ENCODE peak calls at places on chromosomes 1 and 21, in five cellular contexts. O is CD4-positive, alpha-beta T cell; T is B cell; N is fibroblast of mammary gland; P is HFFc6. U is an unnamed sample.

GRCh38 chr1:47918257-47918867 is 78.8 kb downstream of the TRABD2B start:
- DNase-seq in O (no peak), T (no peak), N (no peak), P (no peak), U (no peak)

GRCh38 chr21:44090332-44090731 is 16.9 kb upstream of the PWP2 start:
- DNase-seq in O (no peak), T (peak; percentile 70), N (no peak), P (no peak), U (no peak)

GRCh38 chr1:7879228-7879627 is 26.4 kb upstream of the UTS2 start:
- DNase-seq in O (no peak), T (no peak), N (no peak), P (no peak), U (no peak)

GRCh38 chr1:20854529-20854928 is 67.4 kb upstream of the HP1BP3 start:
- DNase-seq in O (no peak), T (no peak), N (no peak), P (no peak), U (no peak)

GRCh38 chr1:184494929-184495328 is 108.1 kb downstream of the C1orf21 start:
- DNase-seq in O (no peak), T (no peak), N (no peak), P (no peak), U (peak; percentile 27)

GRCh38 chr1:114152211-114153050 is 1.2 kb downstream of the SYT6 start:
- DNase-seq in O (no peak), T (no peak), N (peak; percentile 25), P (no peak), U (peak; percentile 52)

GRCh38 chr1:62045579-62045978 is 149.1 kb upstream of the L1TD1 start:
- DNase-seq in O (no peak), T (no peak), N (peak; percentile 20), P (no peak), U (no peak)

GRCh38 chr1:27418326-27418761 is 25.9 kb downstream of the GPR3 start:
- DNase-seq in O (no peak), T (peak; percentile 43), N (peak; percentile 94), P (peak; percentile 87), U (peak; percentile 81)

GRCh38 chr1:15344800-15345710 is 64.6 kb upstream of the EFHD2 start:
- DNase-seq in O (no peak), T (no peak), N (no peak), P (no peak), U (no peak)

GRCh38 chr1:85850238-85850637 is 142.0 kb upstream of the ZNHIT6 start:
- DNase-seq in O (no peak), T (no peak), N (peak; percentile 94), P (peak; percentile 92), U (no peak)

GRCh38 chr1:173257805-173258204 is 50.7 kb upstream of the TNFSF4 start:
- DNase-seq in O (no peak), T (no peak), N (no peak), P (peak; percentile 46), U (no peak)

GRCh38 chr1:16220101-16220500 is 7.6 kb upstream of the ARHGEF19 start:
- DNase-seq in O (no peak), T (no peak), N (no peak), P (no peak), U (no peak)

GRCh38 chr1:217138173-217138838 is 415.1 kb upstream of the ESRRG start:
- DNase-seq in O (no peak), T (no peak), N (no peak), P (no peak), U (no peak)

GRCh38 chr1:237042892-237043576 is 1.1 kb downstream of the RYR2 start:
- DNase-seq in O (no peak), T (no peak), N (no peak), P (no peak), U (peak; percentile 29)

GRCh38 chr21:45282283-45283018 is 5.2 kb downstream of the POFUT2 start:
- DNase-seq in O (no peak), T (no peak), N (no peak), P (no peak), U (no peak)

GRCh38 chr21:40049031-40049958 is 182.1 kb downstream of the PCP4 start:
- DNase-seq in O (no peak), T (no peak), N (no peak), P (peak; percentile 72), U (no peak)

GRCh38 chr1:109240158-109241152 is 8.9 kb upstream of the CELSR2 start:
- DNase-seq in O (no peak), T (no peak), N (peak; percentile 83), P (peak; percentile 44), U (no peak)

GRCh38 chr1:162131405-162132321 is 62.2 kb downstream of the NOS1AP start:
- DNase-seq in O (no peak), T (no peak), N (no peak), P (no peak), U (no peak)

GRCh38 chr1:232876506-232877360 is 71.5 kb downstream of the MAP10 start:
- DNase-seq in O (no peak), T (no peak), N (no peak), P (no peak), U (no peak)

GRCh38 chr1:59994302-59995198 is 68.0 kb upstream of the CYP2J2 start:
- DNase-seq in O (no peak), T (no peak), N (peak; percentile 95), P (peak; percentile 46), U (no peak)

GRCh38 chr1:18795002-18795689 is 64.3 kb downstream of the TAS1R2 start:
- DNase-seq in O (no peak), T (no peak), N (no peak), P (no peak), U (no peak)

GRCh38 chr1:18794066-18794465 is 65.4 kb downstream of the TAS1R2 start:
- DNase-seq in O (no peak), T (no peak), N (no peak), P (no peak), U (no peak)

GRCh38 chr1:18793164-18793563 is 66.3 kb downstream of the TAS1R2 start:
- DNase-seq in O (no peak), T (no peak), N (no peak), P (no peak), U (no peak)

GRCh38 chr1:18792747-18793146 is 66.7 kb downstream of the TAS1R2 start:
- DNase-seq in O (no peak), T (no peak), N (no peak), P (no peak), U (no peak)

GRCh38 chr1:18794561-18794960 is 64.9 kb downstream of the TAS1R2 start:
- DNase-seq in O (no peak), T (no peak), N (no peak), P (no peak), U (no peak)
- TF ChIP-seq CTCF in O (no peak), T (no peak), N (no peak), P (peak; percentile 17), U (no peak)

GRCh38 chr1:150548632-150549495 is at the start of gene ADAMTSL4:
- DNase-seq in O (no peak), T (peak; percentile 70), N (peak; percentile 87), P (peak; percentile 67), U (peak; percentile 86)
- TF ChIP-seq CTCF in O (no peak), T (peak; percentile 9), N (no peak), P (peak; percentile 41), U (no peak)

GRCh38 chr1:40423951-40424618 is 26.2 kb upstream of the ZFP69B start:
- DNase-seq in O (no peak), T (no peak), N (no peak), P (no peak), U (no peak)
- TF ChIP-seq CTCF in O (no peak), T (no peak), N (no peak), P (no peak), U (no peak)

GRCh38 chr1:204592246-204592948 is 76.2 kb downstream of the MDM4 start:
- DNase-seq in O (no peak), T (no peak), N (no peak), P (no peak), U (no peak)
- TF ChIP-seq CTCF in O (no peak), T (no peak), N (no peak), P (no peak), U (no peak)

DNA sequence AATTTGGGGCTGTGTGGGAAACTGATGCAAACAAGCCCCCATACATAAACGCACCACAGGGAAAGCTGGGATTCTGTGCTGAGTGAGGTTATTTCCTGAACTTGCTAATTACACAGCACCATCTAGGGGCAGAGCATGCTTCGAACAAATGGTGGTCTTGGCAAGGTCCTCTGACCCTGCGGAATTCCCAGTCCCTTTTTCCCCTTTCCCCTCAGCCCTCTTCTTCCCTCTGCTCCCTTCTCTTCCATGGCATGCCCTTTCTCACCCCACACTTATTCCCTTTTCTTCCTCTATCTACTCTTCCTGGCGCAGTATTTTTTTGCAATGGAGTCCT is 134.5 kb upstream of the VANGL1 start:
- DNase-seq in O (no peak), T (no peak), N (peak; percentile 69), P (peak; percentile 35), U (no peak)
- TF ChIP-seq CTCF in O (no peak), T (no peak), N (peak; percentile 68), P (peak; percentile 78), U (no peak)

DNA sequence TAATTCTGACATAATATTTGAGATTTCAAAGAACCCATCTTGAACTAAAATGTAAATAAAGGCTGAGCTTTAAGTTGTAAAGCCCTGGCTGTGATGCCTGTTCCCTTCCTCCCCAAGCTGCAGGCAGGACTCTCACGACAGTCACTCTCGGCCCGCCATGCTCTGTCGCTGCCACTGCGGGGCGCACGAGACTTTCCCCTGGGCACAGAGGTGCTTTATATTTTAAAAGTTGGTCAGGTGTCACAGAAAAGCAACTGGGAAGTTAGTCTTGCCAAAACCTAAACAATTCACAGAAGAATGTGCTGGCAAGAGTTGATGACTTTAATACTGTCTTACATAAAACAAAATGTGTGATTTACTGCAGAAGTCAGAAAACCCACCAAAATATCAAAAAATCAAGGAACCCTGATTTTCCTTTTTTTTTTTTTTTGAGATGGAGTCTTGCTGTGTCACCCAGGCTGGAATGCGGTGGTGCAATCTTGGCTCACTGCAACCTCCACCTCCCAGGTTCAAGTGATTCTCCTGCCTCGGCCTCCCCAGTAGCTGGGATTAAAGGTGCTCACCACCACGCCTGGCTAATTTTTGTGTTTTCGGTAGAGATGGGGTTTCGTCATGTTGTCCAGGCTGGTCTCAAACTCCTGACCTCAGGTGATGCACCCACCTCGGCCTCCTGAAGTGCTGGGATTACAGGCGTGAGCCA is 10.7 kb downstream of the LRRC47 start:
- DNase-seq in O (no peak), T (no peak), N (no peak), P (no peak), U (peak; percentile 30)
- TF ChIP-seq CTCF in O (no peak), T (no peak), N (peak; percentile 29), P (no peak), U (no peak)

GRCh38 chr1:12438349-12438924 is 179.6 kb downstream of the DHRS3 start:
- DNase-seq in O (peak; percentile 11), T (peak; percentile 12), N (no peak), P (no peak), U (no peak)

GRCh38 chr1:12435639-12436344 is 182.2 kb downstream of the DHRS3 start:
- DNase-seq in O (no peak), T (peak; percentile 12), N (peak; percentile 66), P (no peak), U (peak; percentile 23)

GRCh38 chr1:12437629-12438028 is 180.4 kb downstream of the DHRS3 start:
- DNase-seq in O (no peak), T (no peak), N (no peak), P (no peak), U (no peak)

GRCh38 chr1:12436345-12436658 is 181.7 kb downstream of the DHRS3 start:
- DNase-seq in O (no peak), T (no peak), N (no peak), P (no peak), U (no peak)

GRCh38 chr1:12436817-12437599 is 181.0 kb downstream of the DHRS3 start:
- DNase-seq in O (no peak), T (no peak), N (peak; percentile 86), P (peak; percentile 84), U (no peak)
- TF ChIP-seq CTCF in O (no peak), T (no peak), N (no peak), P (no peak), U (no peak)